ENCODE peak calls at places on chromosome 12, in four cellular contexts. G is GM12865, Q is uterus, W is neural progenitor cell. S is an unnamed sample.

GRCh38 chr12:89707623-89707991 is 1.0 kb downstream of the ATP2B1 start:
- DNase-seq in Q (no peak), W (peak; percentile 79), G (peak; percentile 24), S (peak; percentile 59)

GRCh38 chr12:22287776-22288621 is 46.5 kb downstream of the ST8SIA1 start:
- DNase-seq in Q (no peak), W (peak; percentile 41), G (no peak), S (no peak)

GRCh38 chr12:94289551-94290312 is 141.4 kb downstream of the PLXNC1 start:
- DNase-seq in G (no peak), Q (peak; percentile 61), W (peak; percentile 39), S (no peak)

GRCh38 chr12:56661979-56662638 is 16.3 kb upstream of the ATP5F1B start:
- DNase-seq in W (no peak), Q (no peak), G (no peak), S (no peak)

GRCh38 chr12:66387067-66387466 is 84.8 kb downstream of the HELB start:
- DNase-seq in Q (no peak), W (no peak), G (no peak), S (no peak)

GRCh38 chr12:103645202-103645601 is 58.1 kb downstream of the STAB2 start:
- DNase-seq in Q (no peak), G (no peak), W (no peak), S (no peak)

GRCh38 chr12:79055926-79056674 is 191.5 kb downstream of the SYT1 start:
- DNase-seq in Q (no peak), W (no peak), G (no peak), S (no peak)

GRCh38 chr12:55737581-55738112 is 5.3 kb upstream of the GDF11 start:
- DNase-seq in Q (no peak), G (no peak), W (peak; percentile 74), S (no peak)

GRCh38 chr12:108666326-108666995 is 32.8 kb upstream of the SELPLG start:
- DNase-seq in G (no peak), W (no peak), Q (peak; percentile 50), S (no peak)

DNA sequence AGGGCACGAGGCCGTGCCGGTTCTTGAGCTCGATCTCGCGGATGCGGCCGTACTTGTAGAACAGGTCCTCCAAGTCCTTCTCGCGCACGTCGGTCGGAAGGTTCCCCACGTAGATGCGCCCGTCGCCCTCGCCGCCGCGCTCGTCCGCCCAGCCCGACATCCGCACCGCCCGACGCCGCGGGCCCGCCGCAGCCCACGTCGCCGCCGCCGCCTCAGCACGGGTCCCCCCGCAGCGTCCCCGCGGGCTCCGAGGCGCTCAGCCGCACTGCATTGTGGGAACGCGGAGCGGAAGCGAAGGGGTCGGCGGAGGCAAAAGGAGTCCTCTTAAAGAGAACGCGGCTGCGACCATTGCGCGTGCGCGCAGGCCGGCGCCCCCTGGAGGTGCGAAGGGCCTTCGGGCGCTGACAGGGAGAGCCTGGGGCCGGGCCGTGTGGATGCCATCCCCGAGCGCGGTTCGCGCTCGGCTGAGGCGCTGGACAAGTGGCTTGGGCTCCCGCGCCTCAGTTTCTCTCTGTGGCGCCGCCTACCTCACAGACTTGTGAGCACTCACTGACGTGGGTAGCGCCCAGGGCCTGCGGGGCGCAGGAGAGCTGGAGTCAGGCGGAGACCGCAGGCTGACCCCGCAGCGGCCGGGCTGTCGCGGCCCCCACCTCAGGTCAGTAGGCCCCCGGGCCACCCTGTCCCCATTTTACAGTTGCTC is at the start of gene SRSF9:
- DNase-seq in W (peak; percentile 99), Q (peak; percentile 94), G (peak; percentile 99), S (peak; percentile 99)
- TF ChIP-seq CTCF in W (peak; percentile 86), Q (peak; percentile 96), G (peak; percentile 95), S (peak; percentile 79)

GRCh38 chr12:3994500-3994899 is 121.3 kb upstream of the PARP11 start:
- DNase-seq in W (no peak), G (no peak), Q (no peak), S (no peak)

GRCh38 chr12:3992945-3993344 is 119.7 kb upstream of the PARP11 start:
- DNase-seq in W (no peak), G (no peak), Q (no peak), S (no peak)

GRCh38 chr12:3990356-3990975 is 117.3 kb upstream of the PARP11 start:
- DNase-seq in W (peak; percentile 55), G (no peak), Q (no peak), S (no peak)

GRCh38 chr12:3989218-3989550 is 116.0 kb upstream of the PARP11 start:
- DNase-seq in G (no peak), W (no peak), Q (no peak), S (no peak)

DNA sequence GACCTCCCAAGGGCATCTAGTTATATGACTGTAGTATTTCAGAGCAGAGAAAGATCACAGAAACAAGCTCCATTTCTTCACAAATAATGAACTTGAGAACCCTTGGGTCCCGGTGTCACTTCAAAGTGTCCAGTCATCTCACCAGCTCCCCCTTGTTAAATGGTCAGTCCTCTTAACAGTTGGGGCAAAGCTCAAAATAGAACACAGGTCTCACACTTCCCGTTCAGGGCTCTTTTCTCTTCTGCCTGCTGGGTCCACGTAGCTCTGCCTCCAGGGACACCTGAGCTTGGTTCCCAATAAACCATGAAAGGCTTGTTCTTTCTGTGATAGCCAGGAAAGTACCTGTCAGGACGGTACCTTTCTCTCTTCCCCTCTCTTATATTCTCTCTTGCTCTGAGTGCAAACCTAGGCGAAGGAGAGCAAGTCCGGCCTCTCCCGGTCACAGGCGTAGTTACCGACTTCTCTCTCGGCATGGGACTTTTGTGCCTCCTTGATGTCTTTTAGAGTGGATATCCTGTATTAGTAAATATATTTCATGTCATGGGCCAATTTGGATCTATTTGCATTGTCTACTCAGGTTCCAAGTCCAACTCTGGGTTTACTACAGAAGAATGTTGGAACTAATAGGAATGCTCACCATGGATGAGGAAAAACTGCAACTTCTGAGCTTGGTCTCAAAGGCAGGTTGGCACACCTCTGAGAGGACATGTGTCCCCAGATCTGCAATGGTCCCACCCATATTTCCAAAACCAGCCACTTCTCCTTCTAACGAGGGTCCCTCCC is 118.8 kb upstream of the PARP11 start:
- DNase-seq in Q (no peak), G (no peak), W (no peak), S (no peak)
- TF ChIP-seq CTCF in Q (no peak), G (no peak), W (no peak), S (no peak)

DNA sequence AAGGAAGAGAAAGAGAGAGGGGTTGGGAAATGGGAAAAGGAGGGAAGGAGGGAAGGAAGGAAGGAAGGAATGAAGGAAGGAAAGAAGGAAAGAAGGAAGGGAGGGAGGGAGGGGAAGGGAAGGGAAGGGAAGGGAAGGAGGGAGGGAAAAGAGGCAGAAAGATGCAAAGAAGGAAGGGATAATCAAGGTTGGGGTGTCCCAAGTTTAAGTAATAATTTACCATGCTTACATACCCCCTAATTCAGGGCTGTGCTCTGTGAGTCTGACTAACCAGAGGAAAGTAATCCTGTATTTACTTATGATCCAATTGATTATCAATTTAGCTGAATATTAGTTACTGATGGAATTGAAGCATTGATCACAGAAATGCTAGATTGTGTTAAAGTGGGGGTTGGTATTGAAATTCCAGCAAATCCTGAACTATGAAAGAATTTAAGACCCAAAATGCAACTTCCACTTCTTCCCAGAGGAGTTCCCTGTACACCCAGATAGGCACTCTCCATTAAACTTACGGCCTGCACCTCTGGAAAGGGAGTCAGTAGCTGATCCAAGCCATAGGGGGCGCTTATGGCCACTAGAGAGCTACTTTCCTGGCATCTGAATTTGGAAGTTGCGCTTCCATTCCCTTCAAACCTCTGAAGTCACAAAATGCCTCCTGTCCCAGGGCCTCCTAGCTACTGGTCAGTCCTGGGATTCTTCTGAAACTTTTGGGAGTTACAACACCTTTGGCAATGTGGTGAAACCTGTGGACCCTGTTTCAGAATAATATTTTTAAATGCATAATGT is 162.7 kb upstream of the PWP1 start:
- DNase-seq in G (no peak), W (peak; percentile 61), Q (no peak), S (no peak)
- TF ChIP-seq CTCF in G (peak; percentile 12), W (peak; percentile 63), Q (no peak), S (peak; percentile 31)

GRCh38 chr12:45469902-45470301 is 254.0 kb downstream of the ANO6 start:
- DNase-seq in G (no peak), Q (no peak), W (no peak), S (no peak)

GRCh38 chr12:45462506-45462905 is 246.6 kb downstream of the ANO6 start:
- DNase-seq in Q (no peak), W (no peak), G (no peak), S (no peak)

GRCh38 chr12:45458854-45459807 is 243.2 kb downstream of the ANO6 start:
- DNase-seq in G (no peak), W (no peak), Q (no peak), S (no peak)

GRCh38 chr12:45468751-45469615 is 253.1 kb downstream of the ANO6 start:
- DNase-seq in Q (no peak), G (no peak), W (no peak), S (no peak)

DNA sequence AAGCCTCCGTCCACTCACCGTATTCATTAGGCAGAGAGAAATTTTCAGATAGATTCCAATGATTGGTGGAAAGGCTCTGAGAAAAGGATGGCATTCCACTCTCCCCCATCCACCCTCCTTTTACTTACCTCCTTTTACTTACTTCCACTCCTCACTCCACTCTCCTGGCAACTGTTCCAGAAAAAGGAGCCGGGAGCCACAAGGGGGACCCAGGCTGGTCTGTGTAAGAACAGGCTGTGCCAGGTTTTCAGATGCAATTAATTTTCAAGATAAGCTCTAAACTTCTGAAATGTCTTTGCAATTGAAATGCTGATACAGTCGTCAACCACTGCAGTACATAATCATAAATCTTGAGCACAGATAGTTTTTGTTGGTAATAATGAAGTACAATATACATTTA is 248.8 kb downstream of the ANO6 start:
- DNase-seq in G (no peak), Q (no peak), W (peak; percentile 32), S (no peak)
- TF ChIP-seq CTCF in G (no peak), Q (no peak), W (peak; percentile 41), S (no peak)

DNA sequence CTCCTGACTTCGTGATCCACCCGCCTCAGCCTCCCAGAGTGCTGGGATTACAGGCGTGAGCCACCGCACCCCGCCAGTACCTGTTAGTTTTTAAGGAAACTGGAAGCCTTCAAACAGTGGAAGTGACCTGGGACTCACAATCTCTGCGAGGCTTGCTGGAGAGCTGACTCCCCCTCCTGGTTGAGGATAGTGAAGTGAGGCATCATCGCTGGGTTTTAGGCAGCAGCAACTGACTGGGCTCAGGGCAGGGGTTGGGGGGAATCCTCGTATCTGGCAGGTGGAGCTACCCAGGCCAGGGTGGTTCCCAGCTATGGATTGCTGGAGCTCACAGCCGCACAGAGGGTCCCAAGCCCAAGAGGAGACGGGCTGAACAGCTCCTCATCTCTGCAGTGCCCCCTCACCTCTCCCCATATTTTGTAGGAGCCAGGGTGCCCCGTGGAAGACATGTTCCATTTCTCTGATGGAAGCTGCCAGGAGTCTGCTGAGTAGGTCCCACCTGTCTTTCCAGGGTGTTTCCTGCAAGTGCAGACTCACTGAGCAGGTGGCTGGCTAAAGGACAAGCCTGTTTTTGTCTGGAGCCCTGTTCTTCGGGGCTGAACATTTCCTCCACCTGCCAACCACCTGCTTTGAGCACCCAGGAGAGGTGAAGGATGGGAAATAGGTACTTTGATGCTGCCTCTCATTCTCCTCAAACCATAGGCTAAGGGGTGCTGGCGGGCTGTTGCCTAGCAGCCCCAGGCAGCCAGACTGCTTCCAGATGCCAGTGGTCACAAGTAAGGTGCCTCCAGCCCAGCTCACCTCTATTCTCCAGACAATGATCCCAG is 3.1 kb downstream of the AVIL start:
- DNase-seq in G (no peak), Q (no peak), W (peak; percentile 58), S (no peak)
- TF ChIP-seq CTCF in G (no peak), Q (no peak), W (peak; percentile 41), S (no peak)